ENCODE peak calls at places on chromosome 15, in eight cellular contexts. One of them, this sample, is unnamed.

GRCh38 chr15:35159170-35159569 is 74.1 kb upstream of the NANOGP8 start:
- DNase-seq in endothelial cell of umbilical vein: no peak
- DNase-seq in gastrocnemius medialis: no peak
- DNase-seq in heart left ventricle: no peak
- DNase-seq in body of pancreas: no peak
- DNase-seq in IMR-90: no peak
- DNase-seq in tibial nerve: no peak
- DNase-seq in stomach: no peak
- DNase-seq in this sample: no peak

GRCh38 chr15:74730619-74731316 is 5.4 kb upstream of the CYP1A1 start:
- DNase-seq in endothelial cell of umbilical vein: peak; percentile 11
- DNase-seq in gastrocnemius medialis: no peak
- DNase-seq in heart left ventricle: no peak
- DNase-seq in body of pancreas: no peak
- DNase-seq in IMR-90: no peak
- DNase-seq in tibial nerve: no peak
- DNase-seq in stomach: no peak
- DNase-seq in this sample: no peak

GRCh38 chr15:61115679-61116078 is 113.4 kb downstream of the RORA start:
- DNase-seq in endothelial cell of umbilical vein: no peak
- DNase-seq in gastrocnemius medialis: no peak
- DNase-seq in heart left ventricle: no peak
- DNase-seq in body of pancreas: no peak
- DNase-seq in IMR-90: peak; percentile 3
- DNase-seq in tibial nerve: no peak
- DNase-seq in stomach: no peak
- DNase-seq in this sample: no peak

GRCh38 chr15:39149636-39150035 is 431.2 kb upstream of the THBS1 start:
- DNase-seq in endothelial cell of umbilical vein: no peak
- DNase-seq in gastrocnemius medialis: no peak
- DNase-seq in heart left ventricle: no peak
- DNase-seq in body of pancreas: no peak
- DNase-seq in IMR-90: no peak
- DNase-seq in tibial nerve: no peak
- DNase-seq in stomach: no peak
- DNase-seq in this sample: no peak

GRCh38 chr15:83092309-83092976 is 15.0 kb upstream of the TM6SF1 start:
- DNase-seq in endothelial cell of umbilical vein: peak; percentile 95
- DNase-seq in gastrocnemius medialis: peak; percentile 34
- DNase-seq in heart left ventricle: no peak
- DNase-seq in body of pancreas: no peak
- DNase-seq in IMR-90: peak; percentile 77
- DNase-seq in tibial nerve: no peak
- DNase-seq in stomach: peak; percentile 32
- DNase-seq in this sample: no peak

GRCh38 chr15:80844011-80844732 is 65.0 kb downstream of the CEMIP start:
- DNase-seq in endothelial cell of umbilical vein: no peak
- DNase-seq in gastrocnemius medialis: no peak
- DNase-seq in heart left ventricle: no peak
- DNase-seq in body of pancreas: no peak
- DNase-seq in IMR-90: peak; percentile 64
- DNase-seq in tibial nerve: no peak
- DNase-seq in stomach: no peak
- DNase-seq in this sample: no peak

GRCh38 chr15:63923993-63924950 is 90.5 kb upstream of the HERC1 start:
- DNase-seq in endothelial cell of umbilical vein: no peak
- DNase-seq in gastrocnemius medialis: no peak
- DNase-seq in heart left ventricle: no peak
- DNase-seq in body of pancreas: no peak
- DNase-seq in IMR-90: no peak
- DNase-seq in tibial nerve: no peak
- DNase-seq in stomach: no peak
- DNase-seq in this sample: no peak

GRCh38 chr15:95990833-95991232 is 339.7 kb upstream of the NR2F2 start:
- DNase-seq in endothelial cell of umbilical vein: no peak
- DNase-seq in gastrocnemius medialis: no peak
- DNase-seq in heart left ventricle: no peak
- DNase-seq in body of pancreas: no peak
- DNase-seq in IMR-90: no peak
- DNase-seq in tibial nerve: no peak
- DNase-seq in stomach: no peak
- DNase-seq in this sample: no peak

GRCh38 chr15:62307551-62307950 is 142.5 kb upstream of the C2CD4B start:
- DNase-seq in endothelial cell of umbilical vein: no peak
- DNase-seq in gastrocnemius medialis: no peak
- DNase-seq in heart left ventricle: no peak
- DNase-seq in body of pancreas: no peak
- DNase-seq in IMR-90: peak; percentile 76
- DNase-seq in tibial nerve: no peak
- DNase-seq in stomach: no peak
- DNase-seq in this sample: no peak

GRCh38 chr15:25501828-25502446 is 63.1 kb upstream of the UBE3A start:
- DNase-seq in endothelial cell of umbilical vein: peak; percentile 32
- DNase-seq in gastrocnemius medialis: no peak
- DNase-seq in heart left ventricle: no peak
- DNase-seq in body of pancreas: peak; percentile 22
- DNase-seq in IMR-90: peak; percentile 41
- DNase-seq in tibial nerve: no peak
- DNase-seq in stomach: no peak
- DNase-seq in this sample: no peak

GRCh38 chr15:48584090-48584831 is 61.2 kb downstream of the FBN1 start:
- DNase-seq in endothelial cell of umbilical vein: no peak
- DNase-seq in gastrocnemius medialis: no peak
- DNase-seq in heart left ventricle: no peak
- DNase-seq in body of pancreas: no peak
- DNase-seq in IMR-90: no peak
- DNase-seq in tibial nerve: no peak
- DNase-seq in stomach: no peak
- DNase-seq in this sample: no peak

GRCh38 chr15:48510976-48511375 is 134.5 kb downstream of the FBN1 start:
- DNase-seq in endothelial cell of umbilical vein: no peak
- DNase-seq in gastrocnemius medialis: no peak
- DNase-seq in heart left ventricle: no peak
- DNase-seq in body of pancreas: no peak
- DNase-seq in IMR-90: no peak
- DNase-seq in tibial nerve: no peak
- DNase-seq in stomach: no peak
- DNase-seq in this sample: no peak

GRCh38 chr15:82901114-82901805 is 51.3 kb downstream of the HOMER2 start:
- DNase-seq in endothelial cell of umbilical vein: no peak
- DNase-seq in gastrocnemius medialis: no peak
- DNase-seq in heart left ventricle: no peak
- DNase-seq in body of pancreas: no peak
- DNase-seq in IMR-90: no peak
- DNase-seq in tibial nerve: no peak
- DNase-seq in stomach: no peak
- DNase-seq in this sample: no peak

GRCh38 chr15:87648278-87648677 is 608.3 kb downstream of the NTRK3 start:
- DNase-seq in endothelial cell of umbilical vein: no peak
- DNase-seq in gastrocnemius medialis: no peak
- DNase-seq in heart left ventricle: no peak
- DNase-seq in body of pancreas: no peak
- DNase-seq in IMR-90: peak; percentile 41
- DNase-seq in tibial nerve: no peak
- DNase-seq in stomach: no peak
- DNase-seq in this sample: no peak

GRCh38 chr15:27254801-27255200 is 283.8 kb downstream of the GABRG3 start:
- DNase-seq in endothelial cell of umbilical vein: no peak
- DNase-seq in gastrocnemius medialis: no peak
- DNase-seq in heart left ventricle: no peak
- DNase-seq in body of pancreas: no peak
- DNase-seq in IMR-90: no peak
- DNase-seq in tibial nerve: no peak
- DNase-seq in stomach: no peak
- DNase-seq in this sample: no peak

GRCh38 chr15:90008607-90009006 is 7.5 kb downstream of the ZNF710 start:
- DNase-seq in endothelial cell of umbilical vein: no peak
- DNase-seq in gastrocnemius medialis: no peak
- DNase-seq in heart left ventricle: no peak
- DNase-seq in body of pancreas: no peak
- DNase-seq in IMR-90: no peak
- DNase-seq in tibial nerve: no peak
- DNase-seq in stomach: no peak
- DNase-seq in this sample: no peak

GRCh38 chr15:36407647-36408046 is 171.8 kb upstream of the CDIN1 start:
- DNase-seq in endothelial cell of umbilical vein: peak; percentile 41
- DNase-seq in gastrocnemius medialis: no peak
- DNase-seq in heart left ventricle: no peak
- DNase-seq in body of pancreas: no peak
- DNase-seq in IMR-90: peak; percentile 63
- DNase-seq in tibial nerve: no peak
- DNase-seq in stomach: no peak
- DNase-seq in this sample: no peak

GRCh38 chr15:57972801-57973311 is 92.7 kb downstream of the ALDH1A2 start:
- DNase-seq in endothelial cell of umbilical vein: no peak
- DNase-seq in gastrocnemius medialis: no peak
- DNase-seq in heart left ventricle: no peak
- DNase-seq in body of pancreas: no peak
- DNase-seq in IMR-90: no peak
- DNase-seq in tibial nerve: no peak
- DNase-seq in stomach: no peak
- DNase-seq in this sample: no peak

GRCh38 chr15:45785897-45786296 is 151.1 kb downstream of the SQOR start:
- DNase-seq in endothelial cell of umbilical vein: no peak
- DNase-seq in gastrocnemius medialis: no peak
- DNase-seq in heart left ventricle: no peak
- DNase-seq in body of pancreas: no peak
- DNase-seq in IMR-90: no peak
- DNase-seq in tibial nerve: no peak
- DNase-seq in stomach: no peak
- DNase-seq in this sample: no peak

GRCh38 chr15:70327328-70328136 is 229.8 kb upstream of the TLE3 start:
- DNase-seq in endothelial cell of umbilical vein: peak; percentile 26
- DNase-seq in gastrocnemius medialis: no peak
- DNase-seq in heart left ventricle: no peak
- DNase-seq in body of pancreas: no peak
- DNase-seq in IMR-90: peak; percentile 43
- DNase-seq in tibial nerve: no peak
- DNase-seq in stomach: no peak
- DNase-seq in this sample: no peak

GRCh38 chr15:59751552-59752413 is 62.7 kb upstream of the BNIP2 start:
- DNase-seq in endothelial cell of umbilical vein: no peak
- DNase-seq in gastrocnemius medialis: no peak
- DNase-seq in heart left ventricle: no peak
- DNase-seq in body of pancreas: no peak
- DNase-seq in IMR-90: no peak
- DNase-seq in tibial nerve: no peak
- DNase-seq in stomach: no peak
- DNase-seq in this sample: no peak

GRCh38 chr15:77398927-77399326 is 21.0 kb downstream of the PEAK1 start:
- DNase-seq in endothelial cell of umbilical vein: no peak
- DNase-seq in gastrocnemius medialis: no peak
- DNase-seq in heart left ventricle: no peak
- DNase-seq in body of pancreas: no peak
- DNase-seq in IMR-90: no peak
- DNase-seq in tibial nerve: no peak
- DNase-seq in stomach: no peak
- DNase-seq in this sample: no peak

GRCh38 chr15:53869044-53869805 is 109.0 kb upstream of the UNC13C start:
- DNase-seq in endothelial cell of umbilical vein: no peak
- DNase-seq in gastrocnemius medialis: no peak
- DNase-seq in heart left ventricle: no peak
- DNase-seq in body of pancreas: no peak
- DNase-seq in IMR-90: no peak
- DNase-seq in tibial nerve: no peak
- DNase-seq in stomach: no peak
- DNase-seq in this sample: no peak

GRCh38 chr15:57887825-57888224 is 177.7 kb downstream of the ALDH1A2 start:
- DNase-seq in endothelial cell of umbilical vein: no peak
- DNase-seq in gastrocnemius medialis: no peak
- DNase-seq in heart left ventricle: no peak
- DNase-seq in body of pancreas: no peak
- DNase-seq in IMR-90: no peak
- DNase-seq in tibial nerve: no peak
- DNase-seq in stomach: no peak
- DNase-seq in this sample: no peak

GRCh38 chr15:90075420-90076289 is 26.6 kb downstream of the IDH2 start:
- DNase-seq in endothelial cell of umbilical vein: no peak
- DNase-seq in gastrocnemius medialis: peak; percentile 86
- DNase-seq in heart left ventricle: no peak
- DNase-seq in body of pancreas: peak; percentile 90
- DNase-seq in IMR-90: no peak
- DNase-seq in tibial nerve: no peak
- DNase-seq in stomach: peak; percentile 71
- DNase-seq in this sample: no peak

GRCh38 chr15:85591622-85592021 is 203.1 kb downstream of the KLHL25 start:
- DNase-seq in endothelial cell of umbilical vein: no peak
- DNase-seq in gastrocnemius medialis: no peak
- DNase-seq in heart left ventricle: no peak
- DNase-seq in body of pancreas: no peak
- DNase-seq in IMR-90: no peak
- DNase-seq in tibial nerve: no peak
- DNase-seq in stomach: no peak
- DNase-seq in this sample: no peak
- H3K36me3 ChIP-seq in endothelial cell of umbilical vein: no peaks in the 10 kb centered on the region
- H3K36me3 ChIP-seq in gastrocnemius medialis: no peaks in the 10 kb centered on the region
- H3K36me3 ChIP-seq in heart left ventricle: peaks cover 37% of the 10 kb centered on the region
- H3K36me3 ChIP-seq in body of pancreas: peaks cover 6% of the 10 kb centered on the region
- H3K36me3 ChIP-seq in IMR-90: no peaks in the 10 kb centered on the region
- H3K36me3 ChIP-seq in tibial nerve: peaks cover under 1% of the 10 kb centered on the region
- H3K36me3 ChIP-seq in stomach: peaks cover 25% of the 10 kb centered on the region
- H3K36me3 ChIP-seq in this sample: no peaks in the 10 kb centered on the region

GRCh38 chr15:72784233-72784876 is 797 bp upstream of the ADPGK start:
- DNase-seq in endothelial cell of umbilical vein: peak; percentile 87
- DNase-seq in gastrocnemius medialis: peak; percentile 35
- DNase-seq in heart left ventricle: no peak
- DNase-seq in body of pancreas: peak; percentile 47
- DNase-seq in IMR-90: peak; percentile 89
- DNase-seq in tibial nerve: no peak
- DNase-seq in stomach: no peak
- DNase-seq in this sample: peak; percentile 62
- TF ChIP-seq CTCF in endothelial cell of umbilical vein: peak; percentile 57
- TF ChIP-seq CTCF in gastrocnemius medialis: peak; percentile 34
- TF ChIP-seq CTCF in heart left ventricle: peak; percentile 66
- TF ChIP-seq CTCF in body of pancreas: peak; percentile 14
- TF ChIP-seq CTCF in IMR-90: peak; percentile 74
- TF ChIP-seq CTCF in tibial nerve: peak; percentile 61
- TF ChIP-seq CTCF in stomach: peak; percentile 39
- TF ChIP-seq CTCF in this sample: peak; percentile 24

GRCh38 chr15:40828447-40829036 is at the start of gene PPP1R14D:
- DNase-seq in endothelial cell of umbilical vein: no peak
- DNase-seq in gastrocnemius medialis: no peak
- DNase-seq in heart left ventricle: no peak
- DNase-seq in body of pancreas: no peak
- DNase-seq in IMR-90: no peak
- DNase-seq in tibial nerve: no peak
- DNase-seq in stomach: no peak
- DNase-seq in this sample: no peak
- TF ChIP-seq POLR2A in endothelial cell of umbilical vein: no peak
- TF ChIP-seq POLR2A in gastrocnemius medialis: no peak
- TF ChIP-seq POLR2A in heart left ventricle: no peak
- TF ChIP-seq POLR2A in body of pancreas: no peak
- TF ChIP-seq POLR2A in IMR-90: no peak
- TF ChIP-seq POLR2A in tibial nerve: no peak
- TF ChIP-seq POLR2A in stomach: no peak
- TF ChIP-seq POLR2A in this sample: no peak

DNA sequence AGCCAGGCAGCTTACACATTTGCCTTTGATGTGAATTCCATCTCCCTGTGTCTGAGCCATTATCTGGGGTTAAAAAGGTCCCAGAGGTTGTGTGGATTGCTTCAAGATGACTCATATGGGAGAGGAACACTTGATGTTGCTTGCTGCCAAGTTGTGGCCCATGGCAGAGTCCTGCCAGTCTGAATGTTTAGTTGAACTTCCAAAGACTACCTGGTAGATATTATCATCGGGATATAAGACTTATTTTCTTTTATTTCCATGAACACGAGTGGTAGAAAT is 85.6 kb downstream of the TJP1 start:
- DNase-seq in endothelial cell of umbilical vein: peak; percentile 63
- DNase-seq in gastrocnemius medialis: no peak
- DNase-seq in heart left ventricle: no peak
- DNase-seq in body of pancreas: peak; percentile 70
- DNase-seq in IMR-90: peak; percentile 52
- DNase-seq in tibial nerve: no peak
- DNase-seq in stomach: no peak
- DNase-seq in this sample: no peak
- H3K36me3 ChIP-seq in endothelial cell of umbilical vein: peaks cover 27% of the 10 kb centered on the region
- H3K36me3 ChIP-seq in gastrocnemius medialis: peaks cover 78% of the 10 kb centered on the region
- H3K36me3 ChIP-seq in heart left ventricle: peaks cover 100% of the 10 kb centered on the region
- H3K36me3 ChIP-seq in body of pancreas: peaks cover 16% of the 10 kb centered on the region
- H3K36me3 ChIP-seq in IMR-90: peaks cover 35% of the 10 kb centered on the region
- H3K36me3 ChIP-seq in tibial nerve: peaks cover 93% of the 10 kb centered on the region
- H3K36me3 ChIP-seq in stomach: peaks cover 68% of the 10 kb centered on the region
- H3K36me3 ChIP-seq in this sample: no peaks in the 10 kb centered on the region